ENCODE peak calls at places on chromosomes 16 and 17, in seven cellular contexts. L is nephron progenitor cell, W is AG09319, U is AG10803, E is astrocyte of the spinal cord, Z is WTC11, N is mucosa of descending colon. G is an unnamed sample.

GRCh38 chr17:35376245-35376644 is 2.8 kb upstream of the SLFN11 start:
- DNase-seq in L (no peak), W (no peak), U (peak), E (no peak), Z (no peak), N (no peak), G (no peak)

GRCh38 chr16:89422905-89423630 is 67.3 kb downstream of the ANKRD11 start:
- DNase-seq in L (no peak), W (no peak), U (peak), E (peak), Z (no peak), N (no peak), G (no peak)

GRCh38 chr17:39177256-39177655 is 11.3 kb upstream of the ARL5C start:
- DNase-seq in L (peak), W (no peak), U (no peak), E (no peak), Z (peak), N (peak), G (peak)

GRCh38 chr16:79716645-79717323 is 116.2 kb upstream of the MAF start:
- DNase-seq in L (no peak), W (no peak), U (no peak), E (no peak), Z (no peak), N (no peak), G (no peak)

GRCh38 chr17:82888583-82889495 is 49.0 kb upstream of the ZNF750 start:
- DNase-seq in L (no peak), W (no peak), U (no peak), E (no peak), Z (no peak), N (peak), G (no peak)

GRCh38 chr17:3594056-3594810 is 15.0 kb downstream of the TRPV1 start:
- DNase-seq in L (no peak), W (no peak), U (peak), E (peak), Z (no peak), N (no peak), G (no peak)

GRCh38 chr17:49727353-49727752 is 19.6 kb upstream of the SLC35B1 start:
- DNase-seq in L (no peak), W (no peak), U (no peak), E (no peak), Z (no peak), N (no peak), G (no peak)

GRCh38 chr16:67613808-67614207 is 31.1 kb upstream of the CARMIL2 start:
- DNase-seq in L (peak), W (no peak), U (no peak), E (no peak), Z (peak), N (peak), G (peak)

GRCh38 chr16:68526143-68526781 is 12.8 kb upstream of the ZFP90 start:
- DNase-seq in L (no peak), W (no peak), U (no peak), E (no peak), Z (no peak), N (no peak), G (no peak)

GRCh38 chr17:42180922-42181850 is at the start of gene KCNH4:
- DNase-seq in L (peak), W (peak), U (peak), E (peak), Z (peak), N (peak), G (peak)

GRCh38 chr16:58509256-58510096 is 5.8 kb upstream of the SETD6 start:
- DNase-seq in L (no peak), W (no peak), U (no peak), E (no peak), Z (no peak), N (no peak), G (no peak)

GRCh38 chr16:75420987-75421819 is 12.1 kb downstream of the CFDP1 start:
- DNase-seq in L (peak), W (no peak), U (peak), E (peak), Z (peak), N (peak), G (peak)

GRCh38 chr16:82506734-82507133 is 120.0 kb upstream of the CDH13 start:
- DNase-seq in L (no peak), W (no peak), U (peak), E (no peak), Z (no peak), N (peak), G (no peak)

GRCh38 chr16:59249049-59249448 is 514.9 kb upstream of the GOT2 start:
- DNase-seq in L (no peak), W (no peak), U (no peak), E (no peak), Z (peak), N (no peak), G (no peak)

GRCh38 chr16:72561-73537 is at the start of gene RHBDF1:
- DNase-seq in L (peak), W (no peak), U (peak), E (no peak), Z (peak), N (peak), G (peak)

GRCh38 chr17:74332763-74333220 is 6.8 kb downstream of the KIF19 start:
- DNase-seq in L (no peak), W (no peak), U (no peak), E (no peak), Z (no peak), N (peak), G (no peak)

GRCh38 chr17:28997811-28998210 is 8.0 kb downstream of the SEZ6 start:
- DNase-seq in L (no peak), W (no peak), U (no peak), E (no peak), Z (no peak), N (no peak), G (peak)

GRCh38 chr17:67608691-67609090 is 109.0 kb upstream of the NOL11 start:
- DNase-seq in L (no peak), W (no peak), U (peak), E (peak), Z (no peak), N (no peak), G (no peak)

GRCh38 chr16:85369741-85370528 is 243.2 kb upstream of the GSE1 start:
- DNase-seq in L (peak), W (no peak), U (peak), E (no peak), Z (peak), N (peak), G (peak)

GRCh38 chr17:51000835-51001638 is 119.6 kb downstream of the SPAG9 start:
- DNase-seq in L (no peak), W (peak), U (peak), E (peak), Z (no peak), N (peak), G (peak)

GRCh38 chr16:59392911-59393310 is 658.8 kb upstream of the GOT2 start:
- DNase-seq in L (no peak), W (no peak), U (peak), E (peak), Z (no peak), N (no peak), G (no peak)

GRCh38 chr16:75413951-75414350 is 19.4 kb downstream of the CFDP1 start:
- DNase-seq in L (no peak), W (no peak), U (no peak), E (no peak), Z (no peak), N (no peak), G (no peak)

GRCh38 chr17:37493249-37494027 is 3.7 kb downstream of the DUSP14 start:
- DNase-seq in L (no peak), W (no peak), U (peak), E (peak), Z (no peak), N (no peak), G (no peak)

GRCh38 chr16:15601212-15601879 is 41.6 kb downstream of the MARF1 start:
- DNase-seq in L (peak), W (no peak), U (no peak), E (no peak), Z (peak), N (no peak), G (no peak)

GRCh38 chr17:64125937-64126336 is 4.0 kb downstream of the ERN1 start:
- DNase-seq in L (no peak), W (no peak), U (no peak), E (no peak), Z (no peak), N (no peak), G (no peak)

GRCh38 chr16:19488213-19488640 is 33.7 kb downstream of the GDE1 start:
- DNase-seq in L (no peak), W (no peak), U (no peak), E (no peak), Z (peak), N (peak), G (no peak)

GRCh38 chr16:88702364-88703210 is 3.6 kb downstream of the RNF166 start:
- DNase-seq in L (no peak), W (no peak), U (no peak), E (no peak), Z (no peak), N (no peak), G (no peak)

GRCh38 chr17:33469911-33470310 is 176.8 kb upstream of the ASIC2 start:
- DNase-seq in L (no peak), W (no peak), U (peak), E (peak), Z (no peak), N (peak), G (peak)

GRCh38 chr17:3556905-3557767 is 476 bp downstream of the TRPV3 start:
- DNase-seq in L (no peak), W (no peak), U (no peak), E (no peak), Z (no peak), N (no peak), G (no peak)

GRCh38 chr16:77885596-77886295 is 97.4 kb downstream of the VAT1L start:
- DNase-seq in L (no peak), W (no peak), U (peak), E (peak), Z (no peak), N (no peak), G (no peak)

GRCh38 chr17:57697891-57698708 is 47.0 kb downstream of the CCDC182 start:
- DNase-seq in L (no peak), W (no peak), U (no peak), E (no peak), Z (no peak), N (peak), G (no peak)

GRCh38 chr17:3035256-3035967 is 28.0 kb downstream of the OR1D5 start:
- DNase-seq in L (no peak), W (no peak), U (no peak), E (no peak), Z (no peak), N (no peak), G (no peak)

GRCh38 chr17:37019117-37019744 is 70.5 kb downstream of the AATF start:
- DNase-seq in L (no peak), W (no peak), U (no peak), E (no peak), Z (no peak), N (no peak), G (no peak)

GRCh38 chr16:71474864-71475263 is 12.8 kb upstream of the ZNF23 start:
- DNase-seq in L (no peak), W (peak), U (peak), E (peak), Z (no peak), N (no peak), G (no peak)

GRCh38 chr17:39716879-39717536 is 13.3 kb downstream of the MIEN1 start:
- DNase-seq in L (no peak), W (no peak), U (no peak), E (no peak), Z (no peak), N (peak), G (no peak)

GRCh38 chr16:30930160-30930571 is 6.8 kb downstream of the FBXL19 start:
- DNase-seq in L (no peak), W (no peak), U (no peak), E (no peak), Z (no peak), N (no peak), G (no peak)

GRCh38 chr16:28063047-28063521 is 430 bp downstream of the GSG1L start:
- DNase-seq in L (peak), W (no peak), U (peak), E (no peak), Z (peak), N (no peak), G (peak)

GRCh38 chr16:28063611-28064061 is at the start of gene GSG1L:
- DNase-seq in L (peak), W (no peak), U (no peak), E (no peak), Z (no peak), N (no peak), G (peak)

GRCh38 chr16:28064150-28064549 is 636 bp upstream of the GSG1L start:
- DNase-seq in L (no peak), W (no peak), U (no peak), E (no peak), Z (no peak), N (no peak), G (no peak)

GRCh38 chr16:28062261-28063046 is 1.1 kb downstream of the GSG1L start:
- DNase-seq in L (no peak), W (no peak), U (no peak), E (no peak), Z (no peak), N (no peak), G (no peak)

DNA sequence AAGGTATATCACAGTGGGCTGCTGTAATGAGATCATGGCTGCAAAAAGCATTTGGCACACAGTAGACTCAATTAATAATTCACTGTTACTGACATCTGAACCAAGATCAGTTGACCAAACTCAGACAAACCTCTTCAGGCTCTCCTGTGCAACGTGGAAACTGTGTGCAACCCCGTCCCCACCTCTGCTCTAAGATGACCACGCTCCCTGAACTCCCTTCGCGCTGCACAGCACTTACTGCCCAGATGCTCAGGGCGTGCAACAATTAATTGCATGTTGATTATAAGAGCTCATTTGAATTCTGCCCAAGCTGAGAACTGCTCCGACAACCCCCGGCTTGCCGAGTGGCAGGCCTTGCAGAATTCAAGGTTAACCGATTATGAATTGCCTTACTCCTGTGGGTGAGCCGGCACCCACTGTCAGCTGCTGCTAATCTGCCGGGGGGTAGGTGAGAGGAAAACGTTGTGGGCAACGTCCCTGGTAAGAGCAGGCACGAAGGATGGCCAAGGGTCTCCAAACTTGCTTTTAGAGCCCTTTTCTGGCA is 1.3 kb upstream of the GSG1L start:
- DNase-seq in L (no peak), W (no peak), U (no peak), E (no peak), Z (no peak), N (no peak), G (no peak)
- TF ChIP-seq CTCF in L (no peak), W (no peak), U (no peak), E (no peak), Z (no peak), N (no peak), G (no peak)

GRCh38 chr16:2585651-2586081 is 47.8 kb downstream of the PDPK1 start:
- DNase-seq in L (no peak), W (no peak), U (no peak), E (no peak), Z (no peak), N (no peak), G (no peak)

GRCh38 chr16:2586901-2587480 is 49.2 kb downstream of the PDPK1 start:
- DNase-seq in L (no peak), W (no peak), U (no peak), E (no peak), Z (no peak), N (no peak), G (no peak)

GRCh38 chr16:2584742-2585650 is 47.2 kb downstream of the PDPK1 start:
- DNase-seq in L (no peak), W (no peak), U (peak), E (peak), Z (no peak), N (peak), G (no peak)

GRCh38 chr16:2587891-2588565 is 50.2 kb downstream of the PDPK1 start:
- DNase-seq in L (no peak), W (no peak), U (no peak), E (no peak), Z (no peak), N (no peak), G (no peak)

DNA sequence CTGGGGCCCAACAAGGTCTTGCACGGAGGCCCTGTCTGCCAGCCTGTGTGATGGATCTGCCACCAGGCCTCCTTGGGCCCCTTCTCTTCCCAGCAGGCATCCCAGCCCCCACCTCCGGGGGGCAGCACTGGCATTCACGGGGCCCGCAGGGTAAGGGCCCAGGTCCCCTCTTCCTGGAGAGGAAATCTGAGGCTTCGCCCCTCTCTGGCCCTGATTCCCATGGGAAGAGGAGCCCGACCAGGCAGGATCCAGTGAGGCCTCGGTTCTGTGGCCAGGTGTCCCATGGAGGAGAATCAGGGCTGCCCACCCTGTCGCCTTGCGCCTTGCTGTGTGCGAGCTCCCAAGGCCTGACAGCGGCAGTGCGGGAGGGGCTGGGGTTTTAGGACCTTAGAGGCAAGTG is 48.4 kb downstream of the PDPK1 start:
- DNase-seq in L (no peak), W (no peak), U (no peak), E (no peak), Z (peak), N (no peak), G (no peak)
- TF ChIP-seq CTCF in L (peak), W (peak), U (no peak), E (peak), Z (peak), N (no peak), G (peak)

GRCh38 chr17:48213797-48214196 is 106.2 kb downstream of the SNX11 start:
- DNase-seq in L (no peak), W (no peak), U (no peak), E (no peak), Z (no peak), N (no peak), G (no peak)

GRCh38 chr17:48211011-48211410 is 103.4 kb downstream of the SNX11 start:
- DNase-seq in L (no peak), W (no peak), U (no peak), E (no peak), Z (no peak), N (no peak), G (no peak)

GRCh38 chr17:48211787-48212186 is 104.2 kb downstream of the SNX11 start:
- DNase-seq in L (no peak), W (no peak), U (no peak), E (no peak), Z (no peak), N (no peak), G (no peak)

GRCh38 chr17:48219605-48220004 is 112.0 kb downstream of the SNX11 start:
- DNase-seq in L (no peak), W (no peak), U (no peak), E (no peak), Z (no peak), N (no peak), G (no peak)

DNA sequence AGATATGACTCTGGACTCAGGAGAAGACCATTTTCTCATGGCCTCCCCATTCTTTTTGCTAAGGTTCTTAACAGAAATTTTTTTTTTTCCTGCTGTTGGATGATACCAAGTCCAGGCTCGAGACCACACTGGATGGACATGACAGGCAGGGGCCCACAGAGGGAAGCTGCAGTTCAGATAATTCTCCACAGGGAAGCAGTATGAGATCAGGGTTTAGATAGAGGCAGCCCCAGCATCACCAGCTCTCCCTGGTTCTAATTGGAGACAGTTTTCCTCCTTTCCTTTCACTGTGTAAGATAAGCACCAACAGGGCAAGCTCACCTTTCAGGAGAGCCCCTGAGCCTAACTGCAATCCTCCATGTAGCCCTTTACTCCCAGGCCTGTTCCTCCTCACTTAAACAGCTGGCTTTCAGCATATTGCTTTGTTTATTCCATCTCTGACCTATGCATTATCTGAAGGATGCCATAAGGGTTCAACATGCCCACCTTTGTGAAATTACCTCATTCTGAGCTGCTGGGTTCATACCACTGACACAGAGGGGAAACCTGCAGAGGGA is 108.1 kb downstream of the SNX11 start:
- DNase-seq in L (peak), W (no peak), U (peak), E (peak), Z (peak), N (peak), G (peak)
- TF ChIP-seq CTCF in L (peak), W (peak), U (peak), E (peak), Z (peak), N (peak), G (peak)

GRCh38 chr17:307741-308507 is 44.7 kb downstream of the RPH3AL start:
- DNase-seq in L (no peak), W (peak), U (peak), E (no peak), Z (no peak), N (peak), G (no peak)
- TF ChIP-seq CTCF in L (no peak), W (no peak), U (no peak), E (no peak), Z (no peak), N (no peak), G (no peak)

GRCh38 chr16:9138731-9139501 is 47.5 kb downstream of the HAPSTR1 start:
- DNase-seq in L (peak), W (no peak), U (peak), E (peak), Z (peak), N (peak), G (peak)
- TF ChIP-seq CTCF in L (peak), W (peak), U (peak), E (peak), Z (peak), N (peak), G (peak)

GRCh38 chr17:47253541-47254402 is at the start of gene ITGB3:
- DNase-seq in L (peak), W (no peak), U (peak), E (peak), Z (peak), N (peak), G (peak)
- TF ChIP-seq CTCF in L (no peak), W (peak), U (peak), E (peak), Z (no peak), N (peak), G (peak)

DNA sequence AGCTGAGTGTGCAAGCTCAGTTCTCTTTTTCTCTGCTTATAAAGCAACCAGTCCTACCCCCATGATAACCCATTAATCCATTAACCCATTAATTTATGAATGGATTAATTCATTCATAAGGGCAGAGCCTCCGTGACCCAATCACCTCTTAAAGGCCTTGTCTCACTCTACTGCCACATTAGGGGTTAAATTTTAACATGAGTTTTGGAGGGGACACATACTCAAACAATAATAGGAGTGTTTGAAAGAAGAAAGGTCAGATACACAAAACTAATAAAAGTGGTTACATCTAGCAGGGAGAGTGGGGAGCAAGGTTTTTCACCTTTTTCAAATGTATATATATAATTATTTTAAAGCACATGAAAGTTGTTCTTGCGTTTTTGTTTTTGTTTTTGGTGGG is 6.8 kb downstream of the VMP1 start:
- DNase-seq in L (no peak), W (no peak), U (no peak), E (no peak), Z (no peak), N (no peak), G (no peak)
- TF ChIP-seq CTCF in L (no peak), W (no peak), U (no peak), E (no peak), Z (no peak), N (no peak), G (no peak)

G was measured in A673.